ENCODE peak calls at places on chromosome 19, in five cellular contexts. One of them, this sample, is unnamed. For H3K9me3, the result is how much of the 10 kb centered on the place peaks cover.

GRCh38 chr19:3132971-3133792 is 2.7 kb upstream of the GNA15 start:
- DNase-seq in uterus: no peak
- DNase-seq in Peyer's patch: peak
- DNase-seq in left ventricle myocardium inferior: no peak
- DNase-seq in body of pancreas: peak
- DNase-seq in this sample: peak

GRCh38 chr19:54469496-54469934 is 3.6 kb downstream of the CDC42EP5 start:
- DNase-seq in uterus: no peak
- DNase-seq in Peyer's patch: peak
- DNase-seq in left ventricle myocardium inferior: peak
- DNase-seq in body of pancreas: no peak
- DNase-seq in this sample: no peak

GRCh38 chr19:46251415-46251814 is 21.9 kb downstream of the IGFL1 start:
- DNase-seq in uterus: no peak
- DNase-seq in Peyer's patch: no peak
- DNase-seq in left ventricle myocardium inferior: no peak
- DNase-seq in body of pancreas: no peak
- DNase-seq in this sample: no peak

GRCh38 chr19:15195381-15195964 is 5.3 kb downstream of the NOTCH3 start:
- DNase-seq in uterus: peak
- DNase-seq in Peyer's patch: no peak
- DNase-seq in left ventricle myocardium inferior: peak
- DNase-seq in body of pancreas: peak
- DNase-seq in this sample: no peak

GRCh38 chr19:41540041-41540695 is 35.8 kb upstream of the CEACAM21 start:
- DNase-seq in uterus: no peak
- DNase-seq in Peyer's patch: no peak
- DNase-seq in left ventricle myocardium inferior: no peak
- DNase-seq in body of pancreas: no peak
- DNase-seq in this sample: no peak

GRCh38 chr19:40508739-40509260 is 42.0 kb downstream of the SPTBN4 start:
- DNase-seq in uterus: no peak
- DNase-seq in Peyer's patch: no peak
- DNase-seq in left ventricle myocardium inferior: no peak
- DNase-seq in body of pancreas: no peak
- DNase-seq in this sample: no peak

GRCh38 chr19:3361384-3362216 is 4.8 kb upstream of the NFIC start:
- DNase-seq in uterus: no peak
- DNase-seq in Peyer's patch: no peak
- DNase-seq in left ventricle myocardium inferior: no peak
- DNase-seq in body of pancreas: peak
- DNase-seq in this sample: no peak

GRCh38 chr19:42496551-42497133 is 31.6 kb downstream of the CEACAM1 start:
- DNase-seq in uterus: no peak
- DNase-seq in Peyer's patch: no peak
- DNase-seq in left ventricle myocardium inferior: no peak
- DNase-seq in body of pancreas: no peak
- DNase-seq in this sample: no peak

GRCh38 chr19:4266253-4267000 is 12.6 kb upstream of the SHD start:
- DNase-seq in uterus: no peak
- DNase-seq in Peyer's patch: no peak
- DNase-seq in left ventricle myocardium inferior: no peak
- DNase-seq in body of pancreas: no peak
- DNase-seq in this sample: no peak

GRCh38 chr19:4567584-4568071 is 8.1 kb upstream of the SEMA6B start:
- DNase-seq in uterus: no peak
- DNase-seq in Peyer's patch: peak
- DNase-seq in left ventricle myocardium inferior: peak
- DNase-seq in body of pancreas: peak
- DNase-seq in this sample: peak

GRCh38 chr19:44984005-44984404 is 17.3 kb upstream of the RELB start:
- DNase-seq in uterus: no peak
- DNase-seq in Peyer's patch: no peak
- DNase-seq in left ventricle myocardium inferior: no peak
- DNase-seq in body of pancreas: no peak
- DNase-seq in this sample: no peak

GRCh38 chr19:5313307-5313706 is 27.3 kb downstream of the PTPRS start:
- DNase-seq in uterus: no peak
- DNase-seq in Peyer's patch: no peak
- DNase-seq in left ventricle myocardium inferior: no peak
- DNase-seq in body of pancreas: peak
- DNase-seq in this sample: no peak

GRCh38 chr19:11261902-11262839 is at the start of gene DOCK6:
- DNase-seq in uterus: peak
- DNase-seq in Peyer's patch: peak
- DNase-seq in left ventricle myocardium inferior: peak
- DNase-seq in body of pancreas: peak
- DNase-seq in this sample: peak

GRCh38 chr19:38303517-38304351 is at the start of gene C19orf33:
- DNase-seq in uterus: no peak
- DNase-seq in Peyer's patch: peak
- DNase-seq in left ventricle myocardium inferior: peak
- DNase-seq in body of pancreas: peak
- DNase-seq in this sample: no peak

GRCh38 chr19:38661166-38661565 is 13.7 kb downstream of the ACTN4 start:
- DNase-seq in uterus: no peak
- DNase-seq in Peyer's patch: no peak
- DNase-seq in left ventricle myocardium inferior: no peak
- DNase-seq in body of pancreas: no peak
- DNase-seq in this sample: no peak

GRCh38 chr19:29671393-29672076 is 6.3 kb downstream of the PLEKHF1 start:
- DNase-seq in uterus: no peak
- DNase-seq in Peyer's patch: no peak
- DNase-seq in left ventricle myocardium inferior: peak
- DNase-seq in body of pancreas: peak
- DNase-seq in this sample: peak

GRCh38 chr19:13505761-13506549 is at the start of gene CACNA1A:
- DNase-seq in uterus: no peak
- DNase-seq in Peyer's patch: no peak
- DNase-seq in left ventricle myocardium inferior: no peak
- DNase-seq in body of pancreas: peak
- DNase-seq in this sample: no peak

GRCh38 chr19:33530261-33530660 is 8.7 kb upstream of the PEPD start:
- DNase-seq in uterus: no peak
- DNase-seq in Peyer's patch: no peak
- DNase-seq in left ventricle myocardium inferior: no peak
- DNase-seq in body of pancreas: no peak
- DNase-seq in this sample: no peak

GRCh38 chr19:40416918-40417713 is 3.9 kb upstream of the PRX start:
- DNase-seq in uterus: no peak
- DNase-seq in Peyer's patch: no peak
- DNase-seq in left ventricle myocardium inferior: peak
- DNase-seq in body of pancreas: no peak
- DNase-seq in this sample: no peak

GRCh38 chr19:14830702-14831101 is 4.3 kb downstream of the OR7A5 start:
- DNase-seq in uterus: no peak
- DNase-seq in Peyer's patch: no peak
- DNase-seq in left ventricle myocardium inferior: no peak
- DNase-seq in body of pancreas: no peak
- DNase-seq in this sample: no peak

GRCh38 chr19:57903298-57904174 is 12.9 kb downstream of the ZNF417 start:
- DNase-seq in uterus: no peak
- DNase-seq in Peyer's patch: peak
- DNase-seq in left ventricle myocardium inferior: no peak
- DNase-seq in body of pancreas: no peak
- DNase-seq in this sample: no peak

GRCh38 chr19:1647664-1648155 is 4.7 kb downstream of the TCF3 start:
- DNase-seq in uterus: no peak
- DNase-seq in Peyer's patch: no peak
- DNase-seq in left ventricle myocardium inferior: no peak
- DNase-seq in body of pancreas: no peak
- DNase-seq in this sample: no peak

GRCh38 chr19:30669329-30670010 is 297.3 kb downstream of the ZNF536 start:
- DNase-seq in uterus: peak
- DNase-seq in Peyer's patch: peak
- DNase-seq in left ventricle myocardium inferior: peak
- DNase-seq in body of pancreas: peak
- DNase-seq in this sample: no peak

GRCh38 chr19:1067341-1068103 is 555 bp downstream of the ARHGAP45 start:
- DNase-seq in uterus: no peak
- DNase-seq in Peyer's patch: no peak
- DNase-seq in left ventricle myocardium inferior: no peak
- DNase-seq in body of pancreas: no peak
- DNase-seq in this sample: peak

GRCh38 chr19:3509566-3509989 is 3.5 kb downstream of the FZR1 start:
- DNase-seq in uterus: no peak
- DNase-seq in Peyer's patch: no peak
- DNase-seq in left ventricle myocardium inferior: no peak
- DNase-seq in body of pancreas: no peak
- DNase-seq in this sample: no peak

GRCh38 chr19:58575183-58576041 is 2.3 kb upstream of the MZF1 start:
- DNase-seq in uterus: peak
- DNase-seq in Peyer's patch: peak
- DNase-seq in left ventricle myocardium inferior: peak
- DNase-seq in body of pancreas: peak
- DNase-seq in this sample: peak

GRCh38 chr19:45153339-45154063 is 7.3 kb downstream of the NKPD1 start:
- DNase-seq in uterus: peak
- DNase-seq in Peyer's patch: no peak
- DNase-seq in left ventricle myocardium inferior: peak
- DNase-seq in body of pancreas: peak
- DNase-seq in this sample: peak

GRCh38 chr19:47435196-47435595 is 15.9 kb upstream of the MEIS3 start:
- DNase-seq in uterus: no peak
- DNase-seq in Peyer's patch: no peak
- DNase-seq in left ventricle myocardium inferior: no peak
- DNase-seq in body of pancreas: no peak
- DNase-seq in this sample: no peak

GRCh38 chr19:17332677-17333581 is 1.7 kb downstream of the ANO8 start:
- DNase-seq in uterus: no peak
- DNase-seq in Peyer's patch: no peak
- DNase-seq in left ventricle myocardium inferior: no peak
- DNase-seq in body of pancreas: no peak
- DNase-seq in this sample: no peak

GRCh38 chr19:29576043-29576442 is 30.0 kb upstream of the POP4 start:
- DNase-seq in uterus: no peak
- DNase-seq in Peyer's patch: no peak
- DNase-seq in left ventricle myocardium inferior: no peak
- DNase-seq in body of pancreas: no peak
- DNase-seq in this sample: no peak

DNA sequence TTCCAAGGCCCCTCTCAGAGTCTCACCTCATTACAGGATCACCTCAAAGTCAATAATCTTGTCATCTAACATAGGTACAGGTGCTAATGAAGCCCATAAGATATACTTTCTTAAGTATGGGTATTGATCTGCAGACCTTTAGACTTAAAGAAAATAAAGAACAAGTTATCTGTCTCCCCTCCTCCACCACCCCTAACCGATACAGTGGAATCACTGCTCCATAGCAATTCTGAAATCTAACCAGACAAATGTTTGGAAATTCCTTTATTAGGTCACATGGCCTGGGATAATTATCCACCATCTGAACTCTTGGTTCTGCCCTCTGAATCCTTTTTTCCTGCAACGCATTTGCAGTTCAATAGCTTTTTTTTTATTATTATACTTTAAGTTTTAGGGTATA is 4.5 kb upstream of the ZNF470 start:
- DNase-seq in uterus: no peak
- DNase-seq in Peyer's patch: no peak
- DNase-seq in left ventricle myocardium inferior: no peak
- DNase-seq in body of pancreas: no peak
- DNase-seq in this sample: no peak
- H3K9me3 ChIP-seq in uterus: under half
- H3K9me3 ChIP-seq in Peyer's patch: half or more
- H3K9me3 ChIP-seq in left ventricle myocardium inferior: half or more
- H3K9me3 ChIP-seq in body of pancreas: under half
- H3K9me3 ChIP-seq in this sample: under half

DNA sequence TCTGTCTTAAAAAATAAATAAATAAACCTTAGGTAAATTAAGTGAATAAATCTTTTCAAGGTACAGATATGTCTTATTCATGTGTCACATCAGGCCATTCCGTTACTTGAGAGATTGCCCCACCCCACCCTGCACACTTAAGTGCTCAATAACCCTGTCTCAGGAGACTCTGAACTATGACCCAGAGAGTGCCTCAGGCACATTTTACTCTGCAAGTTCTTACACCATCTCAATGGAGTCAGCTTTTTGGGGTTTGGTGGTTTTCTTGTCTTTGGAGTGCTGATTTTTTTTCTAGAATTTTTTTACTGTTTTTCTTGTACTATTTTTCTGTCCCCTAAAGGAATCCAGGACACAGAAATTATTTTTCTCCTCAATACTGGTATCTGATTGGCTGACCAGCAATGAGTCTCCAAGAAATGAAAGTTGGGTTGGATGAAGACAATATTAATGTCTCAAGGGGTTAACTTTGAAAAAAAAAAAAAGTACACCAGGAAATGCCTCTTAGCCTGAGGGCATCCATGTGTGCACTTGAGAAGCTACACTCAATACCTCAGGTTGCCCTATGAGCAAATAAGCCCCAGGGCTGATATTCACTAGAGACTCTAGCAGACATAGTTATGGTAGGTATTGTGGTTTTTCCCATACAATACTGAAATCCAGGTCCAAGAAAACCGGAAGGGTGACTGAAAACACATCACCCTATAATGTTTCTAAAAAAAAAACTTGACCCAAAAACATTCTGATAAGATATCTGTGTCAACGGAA is 114.6 kb upstream of the ZNF91 start:
- DNase-seq in uterus: no peak
- DNase-seq in Peyer's patch: no peak
- DNase-seq in left ventricle myocardium inferior: no peak
- DNase-seq in body of pancreas: no peak
- DNase-seq in this sample: no peak
- H3K9me3 ChIP-seq in uterus: under half
- H3K9me3 ChIP-seq in Peyer's patch: under half
- H3K9me3 ChIP-seq in left ventricle myocardium inferior: under half
- H3K9me3 ChIP-seq in body of pancreas: under half
- H3K9me3 ChIP-seq in this sample: under half

DNA sequence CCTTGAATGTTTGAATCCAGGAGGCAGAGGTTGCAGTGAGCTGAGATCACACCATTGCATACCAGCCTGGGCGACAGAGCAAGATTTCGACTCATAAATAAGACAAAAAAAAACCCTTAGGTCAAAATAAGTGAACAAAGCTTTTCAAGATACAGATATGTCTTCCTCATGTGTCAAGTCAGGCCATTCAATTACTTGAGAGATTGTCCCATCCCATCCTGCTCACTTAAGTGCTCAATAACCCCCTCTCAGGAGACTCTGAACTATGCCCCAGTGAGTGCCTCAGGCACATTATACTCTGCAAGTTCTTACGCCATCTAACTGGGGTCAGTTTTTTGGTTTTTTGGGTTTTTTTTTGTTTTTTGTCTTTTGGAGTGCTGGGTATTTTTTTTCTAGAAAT is 2.6 kb downstream of the ZNF91 start:
- DNase-seq in uterus: no peak
- DNase-seq in Peyer's patch: no peak
- DNase-seq in left ventricle myocardium inferior: no peak
- DNase-seq in body of pancreas: no peak
- DNase-seq in this sample: no peak
- H3K9me3 ChIP-seq in uterus: under half
- H3K9me3 ChIP-seq in Peyer's patch: under half
- H3K9me3 ChIP-seq in left ventricle myocardium inferior: under half
- H3K9me3 ChIP-seq in body of pancreas: under half
- H3K9me3 ChIP-seq in this sample: under half

GRCh38 chr19:20197747-20198146 is 30.7 kb downstream of the ZNF486 start:
- DNase-seq in uterus: no peak
- DNase-seq in Peyer's patch: no peak
- DNase-seq in left ventricle myocardium inferior: no peak
- DNase-seq in body of pancreas: no peak
- DNase-seq in this sample: no peak
- H3K9me3 ChIP-seq in uterus: under half
- H3K9me3 ChIP-seq in Peyer's patch: under half
- H3K9me3 ChIP-seq in left ventricle myocardium inferior: half or more
- H3K9me3 ChIP-seq in body of pancreas: under half
- H3K9me3 ChIP-seq in this sample: under half

GRCh38 chr19:36972594-36972993 is 56.5 kb downstream of the ZNF568 start:
- DNase-seq in uterus: peak
- DNase-seq in Peyer's patch: no peak
- DNase-seq in left ventricle myocardium inferior: no peak
- DNase-seq in body of pancreas: peak
- DNase-seq in this sample: no peak
- H3K9me3 ChIP-seq in uterus: under half
- H3K9me3 ChIP-seq in Peyer's patch: under half
- H3K9me3 ChIP-seq in left ventricle myocardium inferior: under half
- H3K9me3 ChIP-seq in body of pancreas: under half
- H3K9me3 ChIP-seq in this sample: under half